ENCODE peak calls at places on chromosomes 12 and 14, in nine cellular contexts. A, F, I, Q, B, Y, X, M and O are unnamed samples.

GRCh38 chr14:71103662-71104484 is 196.6 kb downstream of the PCNX1 start:
- DNase-seq in A (no peak), F (peak), I (no peak), Q (peak), B (no peak), Y (peak), X (peak), M (peak), O (peak)

GRCh38 chr12:74021937-74022336 is 515.7 kb upstream of the ATXN7L3B start:
- DNase-seq in A (peak), F (no peak), I (no peak), Q (peak), B (no peak), Y (peak), X (no peak), M (peak), O (peak)

GRCh38 chr14:69572634-69573135 is 2.0 kb downstream of the CCDC177 start:
- DNase-seq in A (no peak), F (no peak), I (no peak), Q (no peak), B (no peak), Y (no peak), X (no peak), M (no peak), O (no peak)

GRCh38 chr12:11568762-11569478 is 80.6 kb upstream of the ETV6 start:
- DNase-seq in A (no peak), F (no peak), I (no peak), Q (no peak), B (no peak), Y (no peak), X (no peak), M (no peak), O (no peak)

GRCh38 chr14:105013150-105013787 is 7.6 kb downstream of the CDCA4 start:
- DNase-seq in A (peak), F (peak), I (no peak), Q (no peak), B (no peak), Y (no peak), X (no peak), M (no peak), O (no peak)

GRCh38 chr12:76634074-76634570 is 74.6 kb upstream of the OSBPL8 start:
- DNase-seq in A (no peak), F (no peak), I (no peak), Q (no peak), B (no peak), Y (no peak), X (no peak), M (no peak), O (no peak)

GRCh38 chr12:124747426-124748161 is 116.1 kb downstream of the SCARB1 start:
- DNase-seq in A (no peak), F (peak), I (no peak), Q (peak), B (no peak), Y (peak), X (no peak), M (peak), O (no peak)

GRCh38 chr12:25416516-25416915 is 136.6 kb downstream of the LMNTD1 start:
- DNase-seq in A (no peak), F (no peak), I (no peak), Q (no peak), B (no peak), Y (no peak), X (no peak), M (no peak), O (no peak)

GRCh38 chr14:24246765-24247212 is 4.4 kb upstream of the TINF2 start:
- DNase-seq in A (no peak), F (peak), I (no peak), Q (no peak), B (no peak), Y (no peak), X (peak), M (no peak), O (no peak)

GRCh38 chr12:54215990-54216579 is 27.3 kb upstream of the SMUG1 start:
- DNase-seq in A (peak), F (no peak), I (no peak), Q (no peak), B (no peak), Y (no peak), X (peak), M (no peak), O (peak)

GRCh38 chr14:77470192-77470870 is 12.4 kb downstream of the AHSA1 start:
- DNase-seq in A (no peak), F (no peak), I (no peak), Q (no peak), B (no peak), Y (no peak), X (no peak), M (no peak), O (no peak)

GRCh38 chr12:80178846-80179245 is 79.5 kb downstream of the OTOGL start:
- DNase-seq in A (no peak), F (no peak), I (no peak), Q (no peak), B (no peak), Y (no peak), X (no peak), M (no peak), O (no peak)

GRCh38 chr12:103012884-103013283 is 55.4 kb downstream of the ASCL1 start:
- DNase-seq in A (no peak), F (no peak), I (no peak), Q (no peak), B (no peak), Y (no peak), X (no peak), M (no peak), O (no peak)

GRCh38 chr12:115423546-115423987 is 739.6 kb upstream of the TBX3 start:
- DNase-seq in A (no peak), F (no peak), I (no peak), Q (peak), B (no peak), Y (no peak), X (no peak), M (peak), O (no peak)

GRCh38 chr14:64137657-64138290 is 156.4 kb downstream of the ESR2 start:
- DNase-seq in A (no peak), F (peak), I (no peak), Q (no peak), B (no peak), Y (no peak), X (no peak), M (peak), O (no peak)

GRCh38 chr12:120361506-120362208 is 7.3 kb downstream of the MSI1 start:
- DNase-seq in A (peak), F (peak), I (no peak), Q (no peak), B (peak), Y (peak), X (no peak), M (no peak), O (no peak)

GRCh38 chr12:51971679-51972423 is 20.4 kb downstream of the ACVR1B start:
- DNase-seq in A (no peak), F (no peak), I (no peak), Q (no peak), B (no peak), Y (no peak), X (no peak), M (no peak), O (peak)

GRCh38 chr12:69470189-69471094 is at the start of gene FRS2:
- DNase-seq in A (peak), F (peak), I (peak), Q (peak), B (peak), Y (peak), X (peak), M (peak), O (peak)

GRCh38 chr12:109650808-109651207 is 62.8 kb upstream of the FAM222A start:
- DNase-seq in A (no peak), F (no peak), I (no peak), Q (no peak), B (no peak), Y (no peak), X (no peak), M (no peak), O (no peak)

GRCh38 chr12:69843653-69844052 is 18.6 kb downstream of the MYRFL start:
- DNase-seq in A (no peak), F (no peak), I (no peak), Q (no peak), B (no peak), Y (no peak), X (no peak), M (no peak), O (no peak)

GRCh38 chr14:69811868-69812252 is 14.8 kb upstream of the SLC10A1 start:
- DNase-seq in A (no peak), F (no peak), I (no peak), Q (no peak), B (no peak), Y (no peak), X (no peak), M (no peak), O (no peak)

GRCh38 chr12:14156606-14157005 is 175.2 kb upstream of the GRIN2B start:
- DNase-seq in A (no peak), F (no peak), I (no peak), Q (no peak), B (no peak), Y (no peak), X (no peak), M (no peak), O (no peak)

GRCh38 chr12:92312463-92312970 is 166.9 kb upstream of the BTG1 start:
- DNase-seq in A (no peak), F (no peak), I (no peak), Q (no peak), B (no peak), Y (no peak), X (no peak), M (peak), O (no peak)

GRCh38 chr14:100086361-100086760 is 21.1 kb downstream of the EVL start:
- DNase-seq in A (no peak), F (no peak), I (no peak), Q (no peak), B (no peak), Y (no peak), X (no peak), M (no peak), O (no peak)

GRCh38 chr14:21300892-21301291 is 21.0 kb downstream of the RPGRIP1 start:
- DNase-seq in A (peak), F (no peak), I (no peak), Q (no peak), B (no peak), Y (no peak), X (no peak), M (no peak), O (no peak)

GRCh38 chr14:102795060-102795925 is 18.0 kb downstream of the TRAF3 start:
- DNase-seq in A (peak), F (peak), I (peak), Q (peak), B (peak), Y (peak), X (no peak), M (peak), O (peak)

DNA sequence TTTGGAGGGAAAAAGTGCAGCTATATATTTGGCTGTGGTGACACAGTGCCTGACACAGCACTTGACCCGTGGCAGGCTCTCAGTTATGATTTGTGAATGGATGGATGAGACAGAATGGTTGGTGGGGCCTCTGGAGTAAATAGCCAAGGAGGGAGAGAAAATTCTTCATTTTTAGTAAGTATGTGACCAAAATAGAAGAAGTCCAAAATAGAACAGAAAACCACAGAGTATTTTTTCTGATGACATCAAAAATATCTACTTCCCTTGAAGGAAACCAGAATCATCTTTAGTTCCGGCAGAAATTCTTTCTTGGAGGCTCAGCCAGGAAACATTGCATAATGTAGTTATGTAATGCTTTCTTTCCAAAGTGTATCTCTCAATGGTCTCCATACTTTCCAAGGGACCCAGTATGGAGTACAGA is 81.9 kb upstream of the WSCD2 start:
- DNase-seq in A (no peak), F (no peak), I (no peak), Q (no peak), B (no peak), Y (no peak), X (no peak), M (no peak), O (no peak)
- H3K4me3 ChIP-seq in A (no peak), F (no peak), I (peak), Q (no peak), B (no peak), Y (no peak), X (no peak), M (no peak), O (no peak)

DNA sequence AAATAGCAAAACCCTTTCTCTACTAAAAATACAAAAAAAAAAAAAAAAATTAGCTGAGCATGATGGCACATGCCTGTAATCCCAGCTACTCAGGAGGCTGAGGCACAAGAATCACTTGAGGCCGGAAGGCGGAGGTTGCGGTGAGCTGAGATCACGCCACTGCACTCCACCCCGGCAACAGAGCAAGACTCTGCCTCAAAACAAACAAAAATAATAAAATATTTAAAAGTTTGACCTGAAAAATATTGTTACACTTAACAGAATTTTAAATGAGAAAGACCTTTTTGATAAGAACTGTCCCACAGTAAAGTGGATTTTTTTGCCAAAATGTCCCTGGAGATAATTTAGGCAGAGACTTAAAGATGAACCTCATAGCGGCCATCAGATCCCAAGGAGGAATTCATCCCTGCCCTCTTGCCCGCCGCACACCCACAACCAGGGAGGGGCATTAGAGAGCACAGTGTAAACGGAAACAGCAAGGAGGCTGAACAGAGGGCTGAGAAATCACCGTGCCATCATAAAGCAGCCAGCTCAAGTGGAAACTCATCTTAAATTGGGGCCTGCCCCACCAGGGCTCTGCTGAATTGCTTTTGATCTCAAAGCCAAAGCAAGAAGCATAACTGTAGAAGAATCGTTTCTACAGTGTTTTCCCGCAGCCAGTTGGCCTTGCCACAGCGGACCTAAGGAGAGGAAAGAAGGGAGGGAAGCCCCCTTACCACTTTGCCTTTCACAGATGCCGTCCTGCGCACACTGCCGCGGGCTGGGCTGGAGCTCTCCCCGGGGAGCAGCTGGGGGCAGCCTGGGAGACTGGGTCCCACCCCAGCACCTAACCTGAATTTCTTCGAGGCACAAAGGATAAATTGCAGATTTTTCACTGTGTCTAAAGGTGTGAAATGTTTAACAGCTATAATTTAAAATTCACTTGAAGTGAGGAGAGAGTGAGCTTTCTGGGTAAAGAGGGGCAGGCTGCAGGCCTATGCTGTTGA is 52.0 kb upstream of the MMP17 start:
- DNase-seq in A (no peak), F (no peak), I (no peak), Q (no peak), B (no peak), Y (no peak), X (no peak), M (no peak), O (peak)
- H3K4me3 ChIP-seq in A (no peak), F (no peak), I (no peak), Q (no peak), B (no peak), Y (no peak), X (no peak), M (no peak), O (peak)

GRCh38 chr12:93825926-93826599 is 148.9 kb downstream of the CRADD start:
- DNase-seq in A (no peak), F (no peak), I (no peak), Q (no peak), B (no peak), Y (no peak), X (no peak), M (no peak), O (no peak)
- H3K4me3 ChIP-seq in A (no peak), F (no peak), I (no peak), Q (no peak), B (no peak), Y (no peak), X (no peak), M (no peak), O (no peak)

DNA sequence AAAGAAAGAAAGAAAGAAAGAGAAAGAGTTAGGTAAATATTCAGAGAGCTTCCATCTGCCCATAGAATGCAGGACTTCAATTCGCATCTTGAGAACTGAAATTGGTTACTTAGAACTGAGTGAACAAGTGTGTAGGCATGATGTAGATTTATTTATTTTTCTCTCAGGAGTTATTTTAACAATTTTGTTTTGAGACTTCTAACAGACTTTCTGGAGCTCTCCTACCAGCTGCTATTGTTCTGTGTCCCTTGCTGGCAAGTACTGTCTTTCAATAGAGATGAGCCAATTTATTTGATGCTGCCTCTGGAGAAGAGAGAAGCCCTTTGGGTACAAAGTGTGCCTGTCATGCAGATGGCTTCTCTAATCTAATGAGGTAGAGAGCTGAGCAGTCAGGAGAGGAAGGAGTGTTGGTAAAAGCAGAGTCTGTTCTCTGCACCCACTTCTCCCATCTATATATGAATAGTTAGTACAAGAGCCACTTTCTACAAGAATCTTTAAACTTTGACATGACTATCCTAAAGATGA is 67.0 kb downstream of the SYT1 start:
- DNase-seq in A (no peak), F (peak), I (no peak), Q (no peak), B (no peak), Y (no peak), X (no peak), M (no peak), O (no peak)
- H3K4me3 ChIP-seq in A (no peak), F (no peak), I (no peak), Q (no peak), B (no peak), Y (no peak), X (no peak), M (no peak), O (no peak)

GRCh38 chr12:56082382-56082781 is 2.4 kb downstream of the ERBB3 start:
- DNase-seq in A (no peak), F (no peak), I (no peak), Q (no peak), B (peak), Y (no peak), X (no peak), M (no peak), O (no peak)

GRCh38 chr12:56079729-56080555 is at the start of gene ERBB3:
- DNase-seq in A (peak), F (peak), I (peak), Q (peak), B (peak), Y (peak), X (peak), M (peak), O (no peak)

GRCh38 chr12:56082967-56083366 is 3.0 kb downstream of the ERBB3 start:
- DNase-seq in A (peak), F (no peak), I (no peak), Q (no peak), B (no peak), Y (no peak), X (no peak), M (no peak), O (no peak)

GRCh38 chr12:56080556-56081138 is 682 bp downstream of the ERBB3 start:
- DNase-seq in A (no peak), F (no peak), I (no peak), Q (no peak), B (no peak), Y (no peak), X (no peak), M (peak), O (no peak)

GRCh38 chr12:56081393-56082347 is 1.7 kb downstream of the ERBB3 start:
- DNase-seq in A (no peak), F (no peak), I (no peak), Q (no peak), B (peak), Y (no peak), X (no peak), M (no peak), O (no peak)
- H3K4me3 ChIP-seq in A (no peak), F (no peak), I (no peak), Q (peak), B (peak), Y (no peak), X (no peak), M (peak), O (no peak)

GRCh38 chr12:114392909-114393308 is 13.0 kb downstream of the TBX5 start:
- DNase-seq in A (no peak), F (no peak), I (no peak), Q (no peak), B (no peak), Y (no peak), X (no peak), M (no peak), O (no peak)
- H3K4me3 ChIP-seq in A (no peak), F (no peak), I (no peak), Q (no peak), B (no peak), Y (no peak), X (no peak), M (no peak), O (no peak)

GRCh38 chr12:58405363-58405762 is 464.0 kb downstream of the ATP23 start:
- DNase-seq in A (no peak), F (no peak), I (no peak), Q (no peak), B (no peak), Y (no peak), X (no peak), M (no peak), O (peak)
- H3K4me3 ChIP-seq in A (no peak), F (no peak), I (no peak), Q (no peak), B (no peak), Y (no peak), X (no peak), M (no peak), O (no peak)

GRCh38 chr14:81474156-81474492 is 59.5 kb downstream of the SEL1L start:
- DNase-seq in A (no peak), F (no peak), I (no peak), Q (no peak), B (no peak), Y (no peak), X (peak), M (no peak), O (peak)
- H3K4me3 ChIP-seq in A (no peak), F (no peak), I (no peak), Q (no peak), B (no peak), Y (no peak), X (peak), M (no peak), O (no peak)

GRCh38 chr12:38113991-38114390 is 202.6 kb upstream of the ALG10B start:
- DNase-seq in A (no peak), F (no peak), I (no peak), Q (no peak), B (no peak), Y (no peak), X (no peak), M (peak), O (no peak)

DNA sequence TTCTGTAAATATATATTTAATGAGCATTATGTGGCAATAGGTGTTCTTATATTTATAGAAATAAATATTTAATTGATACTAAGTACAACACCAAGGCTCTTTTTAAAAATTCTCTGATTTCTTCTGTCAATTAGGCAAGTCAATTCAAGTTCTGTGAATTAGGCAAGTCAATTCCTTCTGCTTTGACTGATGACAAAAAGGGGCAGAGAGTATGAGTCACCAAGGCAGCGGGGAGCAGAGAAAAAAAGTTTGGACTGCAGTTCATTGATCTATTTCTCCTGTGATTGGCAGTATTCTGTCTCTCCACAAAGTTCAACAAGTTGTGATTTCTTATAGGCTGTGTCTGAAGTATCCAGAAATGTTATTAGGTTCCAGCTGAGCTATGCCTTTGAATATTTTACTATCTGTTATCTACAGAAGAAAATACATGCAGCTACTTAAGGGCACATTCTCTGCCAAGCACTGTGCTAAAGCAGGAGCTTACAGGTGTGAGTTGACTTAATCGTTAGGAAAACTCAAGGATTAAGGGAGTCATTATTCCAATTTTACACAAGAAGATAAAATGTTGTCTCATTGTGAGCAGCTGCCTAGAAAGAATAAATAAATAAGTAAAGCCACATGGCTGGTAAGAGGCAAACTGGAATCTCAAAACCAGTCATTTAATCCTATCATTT is 206.4 kb upstream of the ALG10B start:
- DNase-seq in A (no peak), F (no peak), I (no peak), Q (no peak), B (no peak), Y (no peak), X (no peak), M (peak), O (no peak)
- H3K4me3 ChIP-seq in A (no peak), F (no peak), I (no peak), Q (no peak), B (no peak), Y (no peak), X (no peak), M (no peak), O (no peak)